ENCODE peak calls at places on chromosome 14, in five cellular contexts. E is HEK293T, R is activated T-cell treated with anti-CD3 and anti-CD28 coated beads for 1 hour, C is fibroblast of the conjunctiva, G is HFF-Myc. A is an unnamed sample.

GRCh38 chr14:100421756-100422470 is 98.8 kb downstream of the SLC25A47 start:
- DNase-seq in E (no peak), R (no peak), C (no peak), G (no peak), A (no peak)

GRCh38 chr14:91872517-91873470 is 5.5 kb upstream of the TC2N start:
- DNase-seq in E (no peak), R (no peak), C (peak; percentile 58), G (no peak), A (no peak)

GRCh38 chr14:104724981-104725771 is 1.1 kb downstream of the ADSS1 start:
- DNase-seq in E (no peak), R (no peak), C (no peak), G (no peak), A (no peak)

GRCh38 chr14:98974113-98974512 is 297.9 kb downstream of the BCL11B start:
- DNase-seq in E (no peak), R (no peak), C (no peak), G (no peak), A (no peak)

GRCh38 chr14:28762290-28762948 is 4.2 kb upstream of the FOXG1 start:
- DNase-seq in E (no peak), R (no peak), C (no peak), G (no peak), A (no peak)

GRCh38 chr14:75979071-75979571 is 2.7 kb downstream of the TGFB3 start:
- DNase-seq in E (peak; percentile 60), R (no peak), C (no peak), G (no peak), A (no peak)

GRCh38 chr14:42665083-42665482 is 1058.4 kb downstream of the LRFN5 start:
- DNase-seq in E (no peak), R (no peak), C (no peak), G (no peak), A (no peak)

GRCh38 chr14:104546591-104547309 is 32.8 kb upstream of the C14orf180 start:
- DNase-seq in E (no peak), R (no peak), C (no peak), G (no peak), A (no peak)

GRCh38 chr14:75200451-75200850 is 24.0 kb upstream of the TMED10 start:
- DNase-seq in E (no peak), R (no peak), C (no peak), G (no peak), A (no peak)

GRCh38 chr14:72182773-72183432 is 250.7 kb downstream of the RGS6 start:
- DNase-seq in E (no peak), R (no peak), C (no peak), G (no peak), A (no peak)

GRCh38 chr14:103388664-103389063 is 3.4 kb downstream of the MARK3 start:
- DNase-seq in E (no peak), R (no peak), C (no peak), G (no peak), A (no peak)

GRCh38 chr14:92489394-92490238 is 24.0 kb upstream of the RIN3 start:
- DNase-seq in E (no peak), R (no peak), C (no peak), G (no peak), A (no peak)

GRCh38 chr14:80395031-80395430 is 183.7 kb upstream of the DIO2 start:
- DNase-seq in E (no peak), R (no peak), C (no peak), G (no peak), A (no peak)

GRCh38 chr14:61102549-61103466 is 121.8 kb downstream of the SLC38A6 start:
- DNase-seq in E (no peak), R (no peak), C (no peak), G (no peak), A (no peak)

GRCh38 chr14:59394268-59394667 is 70.9 kb downstream of the GPR135 start:
- DNase-seq in E (no peak), R (no peak), C (no peak), G (no peak), A (no peak)

GRCh38 chr14:37819155-37820015 is 224.0 kb downstream of the TTC6 start:
- DNase-seq in E (no peak), R (no peak), C (peak; percentile 31), G (peak; percentile 2), A (no peak)

A was measured in natural killer cell treated with Interleukin-12 subunit alpha and Interleukin-12 subunit beta and Interleukin-15 and Interleukin-18, amount 100 ng/mL, for 72 hours.